ENCODE peak calls at places on chromosomes 11 and 22, in eight cellular contexts. M, J, G, W, Y, V, F and E are unnamed samples.

GRCh38 chr11:86999388-86999787 is 38.3 kb upstream of the TMEM135 start:
- DNase-seq in F (no peak), G (no peak), M (no peak), W (no peak), J (no peak), V (peak), Y (no peak), E (no peak)

GRCh38 chr22:36221799-36222751 is 17.3 kb downstream of the APOL2 start:
- DNase-seq in V (peak), F (peak), Y (peak), W (peak), J (peak), M (peak), G (peak), E (no peak)

GRCh38 chr11:112374486-112375140 is 114.0 kb upstream of the PLET1 start:
- DNase-seq in J (no peak), M (no peak), W (no peak), G (no peak), Y (no peak), F (no peak), V (no peak), E (no peak)

GRCh38 chr11:130760515-130761125 is 155.7 kb downstream of the SNX19 start:
- DNase-seq in V (no peak), J (no peak), F (no peak), M (no peak), G (no peak), Y (no peak), W (no peak), E (no peak)

GRCh38 chr11:94854770-94855633 is 86.8 kb downstream of the AMOTL1 start:
- DNase-seq in F (no peak), W (no peak), J (no peak), M (no peak), V (no peak), Y (no peak), G (no peak), E (no peak)

GRCh38 chr11:47980907-47981621 is 705 bp downstream of the PTPRJ start:
- DNase-seq in V (no peak), Y (peak), J (peak), F (no peak), W (peak), M (peak), G (peak), E (no peak)

GRCh38 chr11:134664863-134665535 is 253.0 kb upstream of the B3GAT1 start:
- DNase-seq in J (no peak), V (no peak), G (no peak), Y (peak), W (no peak), M (no peak), F (no peak), E (no peak)

GRCh38 chr11:9052316-9052715 is 39.1 kb downstream of the SCUBE2 start:
- DNase-seq in W (no peak), Y (no peak), G (no peak), J (no peak), V (no peak), M (no peak), F (no peak), E (no peak)

GRCh38 chr11:1373536-1374214 is 16.1 kb upstream of the BRSK2 start:
- DNase-seq in M (no peak), V (no peak), F (no peak), J (no peak), Y (no peak), G (peak), W (no peak), E (no peak)

GRCh38 chr11:64334764-64335741 is 5.0 kb upstream of the CCDC88B start:
- DNase-seq in M (peak), J (no peak), F (no peak), Y (peak), V (peak), G (peak), W (peak), E (no peak)

GRCh38 chr11:135069884-135070283 is 657.8 kb upstream of the B3GAT1 start:
- DNase-seq in F (no peak), Y (no peak), W (no peak), V (no peak), J (no peak), G (no peak), M (no peak), E (no peak)

GRCh38 chr11:74717211-74717997 is 13.8 kb downstream of the CHRDL2 start:
- DNase-seq in J (peak), G (no peak), Y (no peak), F (no peak), M (no peak), V (no peak), W (no peak), E (no peak)

GRCh38 chr11:721913-722811 is 16.1 kb downstream of the EPS8L2 start:
- DNase-seq in M (no peak), J (no peak), G (peak), V (peak), Y (no peak), F (no peak), W (peak), E (no peak)

GRCh38 chr11:33734441-33735165 is 1.6 kb downstream of the CD59 start:
- DNase-seq in Y (peak), J (peak), W (peak), M (no peak), F (no peak), G (no peak), V (peak), E (peak)

GRCh38 chr11:125165111-125165663 is 636 bp downstream of the PKNOX2 start:
- DNase-seq in Y (peak), V (no peak), W (no peak), G (peak), J (peak), M (peak), F (no peak), E (no peak)

GRCh38 chr11:19013181-19013857 is 47.2 kb downstream of the MRGPRX2 start:
- DNase-seq in W (no peak), G (no peak), F (no peak), V (peak), Y (no peak), M (no peak), J (no peak), E (no peak)

GRCh38 chr22:19990609-19991394 is 25.8 kb downstream of the ARVCF start:
- DNase-seq in F (no peak), M (no peak), V (no peak), W (no peak), Y (no peak), J (peak), G (peak), E (no peak)

GRCh38 chr22:27642104-27642800 is 159.3 kb downstream of the MN1 start:
- DNase-seq in J (peak), V (peak), F (no peak), M (no peak), W (no peak), G (peak), Y (no peak), E (no peak)
- TF ChIP-seq EP300 in J (no peak), V (no peak), F (no peak), M (no peak), W (no peak), G (no peak), Y (no peak), E (no peak)

DNA sequence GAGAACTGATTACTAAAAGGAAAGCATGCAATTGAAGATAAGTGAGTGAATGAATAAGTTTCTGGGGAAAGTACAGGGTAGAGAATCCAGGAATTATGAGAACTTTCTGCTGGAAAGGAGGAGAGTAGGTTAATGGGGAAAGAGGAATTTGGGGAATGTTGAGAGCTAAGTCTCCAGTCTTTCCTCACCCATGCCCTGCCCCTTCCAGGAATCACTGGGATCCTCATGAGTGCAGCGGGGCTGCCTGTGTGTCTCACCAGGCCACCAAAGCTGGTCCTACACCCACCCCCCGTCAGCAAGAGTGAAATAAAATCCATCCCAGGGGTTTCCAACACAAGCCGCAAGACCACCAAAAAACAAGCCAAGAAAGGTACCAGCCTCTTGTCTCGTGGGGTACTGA is 17.0 kb downstream of the DTX4 start:
- DNase-seq in W (no peak), J (no peak), G (no peak), Y (no peak), M (no peak), V (no peak), F (no peak), E (no peak)
- TF ChIP-seq CTCF in W (no peak), J (no peak), G (no peak), Y (no peak), M (no peak), V (no peak), F (no peak), E (no peak)

GRCh38 chr11:70490208-70490607 is 91.9 kb downstream of the CTTN start:
- DNase-seq in W (no peak), M (no peak), Y (no peak), J (no peak), F (no peak), G (no peak), V (no peak), E (no peak)
- TF ChIP-seq EP300 in W (no peak), M (no peak), Y (no peak), J (no peak), F (no peak), G (no peak), V (no peak), E (no peak)

DNA sequence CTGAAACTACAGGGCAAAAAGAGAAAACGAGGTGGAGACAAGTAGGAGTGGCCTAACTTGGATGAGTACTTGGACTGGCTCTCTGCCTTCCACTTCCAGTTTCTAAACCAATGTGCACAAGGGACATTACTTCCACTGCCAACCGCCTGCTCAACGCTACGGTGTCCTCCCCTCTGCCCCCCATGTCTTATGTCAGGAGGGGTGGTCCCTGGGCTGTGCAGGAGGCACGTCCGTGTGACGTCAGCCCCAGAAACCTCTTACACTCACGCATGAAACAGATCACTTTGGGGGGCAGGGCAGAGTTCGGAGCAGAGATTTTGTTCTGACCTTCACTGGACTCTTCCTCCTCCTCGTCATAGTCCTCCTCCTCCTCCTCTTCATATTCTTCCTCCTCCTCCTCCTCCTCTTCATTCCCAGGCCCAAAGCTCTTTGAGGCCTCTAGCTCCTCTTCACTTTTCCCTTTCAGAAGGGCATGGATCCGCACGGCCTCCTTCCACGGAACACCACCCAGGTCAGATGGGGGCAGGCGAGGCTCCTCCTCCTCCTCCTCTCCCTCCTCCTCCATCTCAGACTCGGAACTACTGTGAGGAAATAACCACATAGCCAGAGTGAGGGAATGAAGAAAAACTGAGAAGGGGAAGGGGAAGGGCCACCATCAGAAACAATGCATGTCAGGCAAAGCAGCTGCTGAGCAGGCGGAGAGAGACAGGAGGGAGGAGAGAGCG is 57.4 kb upstream of the BID start:
- DNase-seq in J (peak), W (no peak), Y (no peak), F (no peak), G (no peak), M (no peak), V (no peak), E (no peak)
- TF ChIP-seq CTCF in J (no peak), W (no peak), Y (no peak), F (no peak), G (no peak), M (no peak), V (no peak), E (no peak)

GRCh38 chr11:6557761-6558674 is 45.4 kb downstream of the RRP8 start:
- DNase-seq in F (no peak), Y (no peak), W (no peak), J (no peak), V (no peak), M (no peak), G (no peak), E (no peak)
- TF ChIP-seq EP300 in F (no peak), Y (no peak), W (no peak), J (no peak), V (no peak), M (no peak), G (no peak), E (no peak)

GRCh38 chr11:108009497-108010360 is 1.0 kb downstream of the CUL5 start:
- DNase-seq in F (no peak), M (no peak), G (peak), J (no peak), W (no peak), V (peak), Y (peak), E (no peak)

GRCh38 chr11:108007819-108008218 is 879 bp upstream of the CUL5 start:
- DNase-seq in Y (no peak), M (no peak), F (no peak), G (no peak), W (no peak), J (peak), V (no peak), E (no peak)

GRCh38 chr11:108003623-108004022 is 5.1 kb upstream of the CUL5 start:
- DNase-seq in V (no peak), G (no peak), M (no peak), W (no peak), Y (no peak), J (no peak), F (no peak), E (no peak)

GRCh38 chr11:108012139-108012725 is 3.5 kb downstream of the CUL5 start:
- DNase-seq in W (no peak), Y (no peak), V (no peak), M (no peak), J (no peak), F (no peak), G (no peak), E (no peak)

DNA sequence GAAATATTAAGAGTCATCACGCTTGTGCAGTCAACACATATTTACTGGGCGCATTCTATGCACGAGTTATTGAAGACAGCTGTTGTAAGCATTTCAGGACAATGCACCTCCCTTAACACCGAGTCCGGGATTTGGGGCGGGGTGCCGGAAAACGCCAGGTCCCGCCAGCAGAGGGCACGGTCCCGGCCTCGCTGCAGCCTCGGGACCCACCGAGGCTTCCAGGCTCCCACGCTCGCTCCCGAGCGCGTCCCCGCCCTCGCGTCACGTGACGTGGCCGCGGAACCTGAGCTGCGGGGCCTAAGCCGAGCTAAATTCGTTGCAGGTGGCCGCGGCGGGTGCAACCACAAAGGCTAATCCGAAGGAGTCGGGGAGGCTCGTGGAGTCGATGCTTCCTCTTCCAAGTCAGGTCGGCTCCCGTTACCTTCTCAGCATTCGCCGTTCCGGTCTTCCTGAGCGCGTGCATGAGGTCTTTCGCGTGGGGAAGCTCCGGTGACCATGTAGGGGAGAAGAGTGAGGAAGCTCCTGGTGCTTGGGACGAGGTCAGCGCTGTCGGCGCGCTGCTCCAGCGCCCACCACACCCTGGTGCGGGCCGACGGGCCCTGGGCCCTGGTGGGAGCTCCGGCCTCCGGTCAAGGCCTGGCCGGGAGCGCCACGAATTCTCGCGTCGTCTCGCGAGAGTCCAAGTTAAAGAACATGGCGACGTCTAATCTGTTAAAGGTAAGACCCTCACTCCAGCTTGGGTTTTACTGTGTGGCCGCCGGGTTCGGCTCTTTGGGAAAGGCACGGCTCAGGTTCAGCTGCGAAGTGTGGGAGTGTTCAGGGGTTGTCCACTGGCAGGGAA is at the start of gene CUL5:
- DNase-seq in J (peak), V (peak), F (peak), M (peak), G (peak), W (peak), Y (peak), E (peak)
- TF ChIP-seq CTCF in J (peak), V (peak), F (peak), M (peak), G (peak), W (peak), Y (peak), E (peak)

GRCh38 chr22:31223786-31224191 is 11.7 kb downstream of the LIMK2 start:
- DNase-seq in V (no peak), W (no peak), G (no peak), F (no peak), J (no peak), Y (no peak), M (no peak), E (no peak)
- TF ChIP-seq EP300 in V (no peak), W (no peak), G (no peak), F (no peak), J (no peak), Y (no peak), M (no peak), E (no peak)

GRCh38 chr11:118115048-118115447 is 28.3 kb upstream of the SMIM35 start:
- DNase-seq in J (no peak), V (no peak), W (no peak), G (no peak), Y (no peak), F (no peak), M (no peak), E (no peak)

GRCh38 chr11:118113031-118113430 is 26.3 kb upstream of the SMIM35 start:
- DNase-seq in M (no peak), W (no peak), G (no peak), J (no peak), V (no peak), Y (no peak), F (no peak), E (no peak)

GRCh38 chr11:118111019-118111743 is 24.4 kb upstream of the SMIM35 start:
- DNase-seq in V (peak), W (peak), M (no peak), F (no peak), G (no peak), Y (no peak), J (no peak), E (no peak)

GRCh38 chr11:118111744-118112035 is 24.9 kb upstream of the SMIM35 start:
- DNase-seq in V (no peak), W (no peak), F (no peak), M (no peak), J (no peak), Y (no peak), G (no peak), E (no peak)

DNA sequence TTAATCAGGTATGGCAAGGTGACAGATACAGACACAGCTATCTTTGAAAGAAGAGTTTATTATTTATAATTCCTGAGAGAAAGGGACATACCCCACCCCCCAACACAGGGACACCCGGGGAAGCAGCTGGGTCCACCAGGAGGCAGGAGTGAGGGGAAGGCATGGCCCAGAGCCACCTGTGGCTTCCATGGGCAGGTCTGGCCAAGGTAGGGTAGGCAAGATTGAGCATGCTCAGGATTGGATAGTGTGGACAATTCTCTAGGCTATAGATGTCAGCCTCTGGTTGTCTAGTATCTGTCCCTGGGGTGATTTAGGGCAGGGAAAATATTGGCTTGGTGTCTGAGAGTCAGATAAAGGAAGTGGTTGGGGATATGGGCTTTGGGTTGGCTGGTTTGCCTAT is 27.5 kb upstream of the SMIM35 start:
- DNase-seq in G (no peak), V (no peak), J (no peak), Y (no peak), F (no peak), W (no peak), M (no peak), E (no peak)
- TF ChIP-seq CTCF in G (no peak), V (no peak), J (no peak), Y (no peak), F (no peak), W (no peak), M (no peak), E (no peak)

GRCh38 chr11:62104816-62105610 is 18.8 kb upstream of the INCENP start:
- DNase-seq in V (peak), F (no peak), W (no peak), J (peak), Y (no peak), M (no peak), G (no peak), E (no peak)
- TF ChIP-seq EP300 in V (peak), F (no peak), W (peak), J (peak), Y (no peak), M (no peak), G (no peak), E (peak)